ENCODE peak calls at places on chromosomes 7 and 10, in ten cellular contexts. One of them, this sample, is unnamed.

GRCh38 chr10:120455606-120456005 is 1.4 kb upstream of the PLPP4 start:
- DNase-seq in tibial nerve: no peak
- DNase-seq in smooth muscle cell of the brain vasculature: no peak
- DNase-seq in AG08396: no peak
- DNase-seq in CD4-positive, alpha-beta memory T cell: no peak
- DNase-seq in hypothalamus: no peak
- DNase-seq in cardiac muscle cell: no peak
- DNase-seq in NCI-H1092: no peak
- DNase-seq in activated T-cell treated with anti-CD3 and anti-CD28 coated beads for 1 hour: no peak
- DNase-seq in GM19239: no peak
- DNase-seq in this sample: no peak

GRCh38 chr10:132933308-132934042 is 8.9 kb downstream of the CFAP46 start:
- DNase-seq in tibial nerve: no peak
- DNase-seq in smooth muscle cell of the brain vasculature: no peak
- DNase-seq in AG08396: no peak
- DNase-seq in CD4-positive, alpha-beta memory T cell: no peak
- DNase-seq in hypothalamus: no peak
- DNase-seq in cardiac muscle cell: no peak
- DNase-seq in NCI-H1092: no peak
- DNase-seq in activated T-cell treated with anti-CD3 and anti-CD28 coated beads for 1 hour: no peak
- DNase-seq in GM19239: no peak
- DNase-seq in this sample: no peak

GRCh38 chr7:42232275-42232674 is 4.7 kb downstream of the GLI3 start:
- DNase-seq in tibial nerve: no peak
- DNase-seq in smooth muscle cell of the brain vasculature: no peak
- DNase-seq in AG08396: peak
- DNase-seq in CD4-positive, alpha-beta memory T cell: no peak
- DNase-seq in hypothalamus: no peak
- DNase-seq in cardiac muscle cell: peak
- DNase-seq in NCI-H1092: no peak
- DNase-seq in activated T-cell treated with anti-CD3 and anti-CD28 coated beads for 1 hour: no peak
- DNase-seq in GM19239: no peak
- DNase-seq in this sample: peak

GRCh38 chr7:2002561-2003450 is 229.9 kb downstream of the MAD1L1 start:
- DNase-seq in tibial nerve: no peak
- DNase-seq in smooth muscle cell of the brain vasculature: no peak
- DNase-seq in AG08396: no peak
- DNase-seq in CD4-positive, alpha-beta memory T cell: no peak
- DNase-seq in hypothalamus: no peak
- DNase-seq in cardiac muscle cell: no peak
- DNase-seq in NCI-H1092: no peak
- DNase-seq in activated T-cell treated with anti-CD3 and anti-CD28 coated beads for 1 hour: no peak
- DNase-seq in GM19239: no peak
- DNase-seq in this sample: no peak

GRCh38 chr7:77413861-77414424 is 2.2 kb downstream of the GSAP start:
- DNase-seq in tibial nerve: no peak
- DNase-seq in smooth muscle cell of the brain vasculature: no peak
- DNase-seq in AG08396: peak
- DNase-seq in CD4-positive, alpha-beta memory T cell: no peak
- DNase-seq in hypothalamus: no peak
- DNase-seq in cardiac muscle cell: peak
- DNase-seq in NCI-H1092: no peak
- DNase-seq in activated T-cell treated with anti-CD3 and anti-CD28 coated beads for 1 hour: no peak
- DNase-seq in GM19239: no peak
- DNase-seq in this sample: no peak

GRCh38 chr7:29075621-29076020 is 70.7 kb downstream of the CPVL start:
- DNase-seq in tibial nerve: no peak
- DNase-seq in smooth muscle cell of the brain vasculature: no peak
- DNase-seq in AG08396: no peak
- DNase-seq in CD4-positive, alpha-beta memory T cell: no peak
- DNase-seq in hypothalamus: no peak
- DNase-seq in cardiac muscle cell: no peak
- DNase-seq in NCI-H1092: no peak
- DNase-seq in activated T-cell treated with anti-CD3 and anti-CD28 coated beads for 1 hour: no peak
- DNase-seq in GM19239: no peak
- DNase-seq in this sample: no peak

GRCh38 chr10:97851341-97852001 is 1.8 kb downstream of the GOLGA7B start:
- DNase-seq in tibial nerve: no peak
- DNase-seq in smooth muscle cell of the brain vasculature: no peak
- DNase-seq in AG08396: no peak
- DNase-seq in CD4-positive, alpha-beta memory T cell: peak
- DNase-seq in hypothalamus: peak
- DNase-seq in cardiac muscle cell: no peak
- DNase-seq in NCI-H1092: no peak
- DNase-seq in activated T-cell treated with anti-CD3 and anti-CD28 coated beads for 1 hour: no peak
- DNase-seq in GM19239: no peak
- DNase-seq in this sample: no peak

GRCh38 chr10:21517134-21517982 is 8.1 kb downstream of the SKIDA1 start:
- DNase-seq in tibial nerve: no peak
- DNase-seq in smooth muscle cell of the brain vasculature: no peak
- DNase-seq in AG08396: peak
- DNase-seq in CD4-positive, alpha-beta memory T cell: peak
- DNase-seq in hypothalamus: peak
- DNase-seq in cardiac muscle cell: peak
- DNase-seq in NCI-H1092: no peak
- DNase-seq in activated T-cell treated with anti-CD3 and anti-CD28 coated beads for 1 hour: no peak
- DNase-seq in GM19239: no peak
- DNase-seq in this sample: peak

GRCh38 chr7:131104611-131105293 is 222.9 kb upstream of the MKLN1 start:
- DNase-seq in tibial nerve: no peak
- DNase-seq in smooth muscle cell of the brain vasculature: no peak
- DNase-seq in AG08396: no peak
- DNase-seq in CD4-positive, alpha-beta memory T cell: peak
- DNase-seq in hypothalamus: no peak
- DNase-seq in cardiac muscle cell: peak
- DNase-seq in NCI-H1092: no peak
- DNase-seq in activated T-cell treated with anti-CD3 and anti-CD28 coated beads for 1 hour: no peak
- DNase-seq in GM19239: no peak
- DNase-seq in this sample: no peak

GRCh38 chr10:8048281-8049008 is 6.0 kb upstream of the GATA3 start:
- DNase-seq in tibial nerve: no peak
- DNase-seq in smooth muscle cell of the brain vasculature: no peak
- DNase-seq in AG08396: no peak
- DNase-seq in CD4-positive, alpha-beta memory T cell: peak
- DNase-seq in hypothalamus: no peak
- DNase-seq in cardiac muscle cell: no peak
- DNase-seq in NCI-H1092: no peak
- DNase-seq in activated T-cell treated with anti-CD3 and anti-CD28 coated beads for 1 hour: no peak
- DNase-seq in GM19239: no peak
- DNase-seq in this sample: no peak

GRCh38 chr10:5014936-5015335 is 11.3 kb upstream of the AKR1C2 start:
- DNase-seq in tibial nerve: no peak
- DNase-seq in smooth muscle cell of the brain vasculature: no peak
- DNase-seq in AG08396: no peak
- DNase-seq in CD4-positive, alpha-beta memory T cell: no peak
- DNase-seq in hypothalamus: no peak
- DNase-seq in cardiac muscle cell: peak
- DNase-seq in NCI-H1092: no peak
- DNase-seq in activated T-cell treated with anti-CD3 and anti-CD28 coated beads for 1 hour: no peak
- DNase-seq in GM19239: no peak
- DNase-seq in this sample: no peak

GRCh38 chr7:128084896-128085608 is 53.8 kb upstream of the LRRC4 start:
- DNase-seq in tibial nerve: no peak
- DNase-seq in smooth muscle cell of the brain vasculature: no peak
- DNase-seq in AG08396: peak
- DNase-seq in CD4-positive, alpha-beta memory T cell: no peak
- DNase-seq in hypothalamus: no peak
- DNase-seq in cardiac muscle cell: peak
- DNase-seq in NCI-H1092: no peak
- DNase-seq in activated T-cell treated with anti-CD3 and anti-CD28 coated beads for 1 hour: no peak
- DNase-seq in GM19239: no peak
- DNase-seq in this sample: no peak

GRCh38 chr10:71302451-71302850 is 16.6 kb upstream of the SLC29A3 start:
- DNase-seq in tibial nerve: no peak
- DNase-seq in smooth muscle cell of the brain vasculature: no peak
- DNase-seq in AG08396: no peak
- DNase-seq in CD4-positive, alpha-beta memory T cell: no peak
- DNase-seq in hypothalamus: no peak
- DNase-seq in cardiac muscle cell: no peak
- DNase-seq in NCI-H1092: no peak
- DNase-seq in activated T-cell treated with anti-CD3 and anti-CD28 coated beads for 1 hour: no peak
- DNase-seq in GM19239: no peak
- DNase-seq in this sample: no peak

GRCh38 chr10:18010050-18010449 is 58.3 kb downstream of the SLC39A12 start:
- DNase-seq in tibial nerve: no peak
- DNase-seq in smooth muscle cell of the brain vasculature: no peak
- DNase-seq in AG08396: no peak
- DNase-seq in CD4-positive, alpha-beta memory T cell: no peak
- DNase-seq in hypothalamus: no peak
- DNase-seq in cardiac muscle cell: no peak
- DNase-seq in NCI-H1092: no peak
- DNase-seq in activated T-cell treated with anti-CD3 and anti-CD28 coated beads for 1 hour: no peak
- DNase-seq in GM19239: no peak
- DNase-seq in this sample: no peak

GRCh38 chr7:66664590-66665293 is 36.1 kb downstream of the KCTD7 start:
- DNase-seq in tibial nerve: no peak
- DNase-seq in smooth muscle cell of the brain vasculature: no peak
- DNase-seq in AG08396: no peak
- DNase-seq in CD4-positive, alpha-beta memory T cell: no peak
- DNase-seq in hypothalamus: no peak
- DNase-seq in cardiac muscle cell: no peak
- DNase-seq in NCI-H1092: no peak
- DNase-seq in activated T-cell treated with anti-CD3 and anti-CD28 coated beads for 1 hour: no peak
- DNase-seq in GM19239: no peak
- DNase-seq in this sample: no peak

GRCh38 chr7:31493714-31494181 is 20.1 kb upstream of the ITPRID1 start:
- DNase-seq in tibial nerve: no peak
- DNase-seq in smooth muscle cell of the brain vasculature: no peak
- DNase-seq in AG08396: no peak
- DNase-seq in CD4-positive, alpha-beta memory T cell: no peak
- DNase-seq in hypothalamus: no peak
- DNase-seq in cardiac muscle cell: peak
- DNase-seq in NCI-H1092: no peak
- DNase-seq in activated T-cell treated with anti-CD3 and anti-CD28 coated beads for 1 hour: no peak
- DNase-seq in GM19239: no peak
- DNase-seq in this sample: no peak

GRCh38 chr10:73768881-73769280 is 13.0 kb upstream of the CHCHD1 start:
- DNase-seq in tibial nerve: no peak
- DNase-seq in smooth muscle cell of the brain vasculature: no peak
- DNase-seq in AG08396: no peak
- DNase-seq in CD4-positive, alpha-beta memory T cell: peak
- DNase-seq in hypothalamus: no peak
- DNase-seq in cardiac muscle cell: no peak
- DNase-seq in NCI-H1092: no peak
- DNase-seq in activated T-cell treated with anti-CD3 and anti-CD28 coated beads for 1 hour: peak
- DNase-seq in GM19239: no peak
- DNase-seq in this sample: no peak

GRCh38 chr10:132685121-132685891 is 100.6 kb downstream of the NKX6-2 start:
- DNase-seq in tibial nerve: peak
- DNase-seq in smooth muscle cell of the brain vasculature: no peak
- DNase-seq in AG08396: peak
- DNase-seq in CD4-positive, alpha-beta memory T cell: no peak
- DNase-seq in hypothalamus: peak
- DNase-seq in cardiac muscle cell: peak
- DNase-seq in NCI-H1092: no peak
- DNase-seq in activated T-cell treated with anti-CD3 and anti-CD28 coated beads for 1 hour: no peak
- DNase-seq in GM19239: no peak
- DNase-seq in this sample: no peak

GRCh38 chr10:116270691-116271592 is 2.1 kb downstream of the GFRA1 start:
- DNase-seq in tibial nerve: peak
- DNase-seq in smooth muscle cell of the brain vasculature: no peak
- DNase-seq in AG08396: peak
- DNase-seq in CD4-positive, alpha-beta memory T cell: no peak
- DNase-seq in hypothalamus: no peak
- DNase-seq in cardiac muscle cell: no peak
- DNase-seq in NCI-H1092: no peak
- DNase-seq in activated T-cell treated with anti-CD3 and anti-CD28 coated beads for 1 hour: no peak
- DNase-seq in GM19239: no peak
- DNase-seq in this sample: no peak

GRCh38 chr7:80611779-80612178 is 26.7 kb upstream of the CD36 start:
- DNase-seq in tibial nerve: no peak
- DNase-seq in smooth muscle cell of the brain vasculature: peak
- DNase-seq in AG08396: peak
- DNase-seq in CD4-positive, alpha-beta memory T cell: no peak
- DNase-seq in hypothalamus: no peak
- DNase-seq in cardiac muscle cell: peak
- DNase-seq in NCI-H1092: peak
- DNase-seq in activated T-cell treated with anti-CD3 and anti-CD28 coated beads for 1 hour: no peak
- DNase-seq in GM19239: no peak
- DNase-seq in this sample: no peak

GRCh38 chr10:73814896-73815718 is 3.7 kb upstream of the NDST2 start:
- DNase-seq in tibial nerve: no peak
- DNase-seq in smooth muscle cell of the brain vasculature: no peak
- DNase-seq in AG08396: peak
- DNase-seq in CD4-positive, alpha-beta memory T cell: no peak
- DNase-seq in hypothalamus: no peak
- DNase-seq in cardiac muscle cell: no peak
- DNase-seq in NCI-H1092: no peak
- DNase-seq in activated T-cell treated with anti-CD3 and anti-CD28 coated beads for 1 hour: no peak
- DNase-seq in GM19239: no peak
- DNase-seq in this sample: no peak

GRCh38 chr7:130063036-130063435 is 7.3 kb upstream of the KLHDC10 start:
- DNase-seq in tibial nerve: no peak
- DNase-seq in smooth muscle cell of the brain vasculature: no peak
- DNase-seq in AG08396: no peak
- DNase-seq in CD4-positive, alpha-beta memory T cell: peak
- DNase-seq in hypothalamus: no peak
- DNase-seq in cardiac muscle cell: peak
- DNase-seq in NCI-H1092: peak
- DNase-seq in activated T-cell treated with anti-CD3 and anti-CD28 coated beads for 1 hour: peak
- DNase-seq in GM19239: no peak
- DNase-seq in this sample: no peak

GRCh38 chr10:5658871-5659618 is 7.3 kb downstream of the ASB13 start:
- DNase-seq in tibial nerve: no peak
- DNase-seq in smooth muscle cell of the brain vasculature: no peak
- DNase-seq in AG08396: no peak
- DNase-seq in CD4-positive, alpha-beta memory T cell: no peak
- DNase-seq in hypothalamus: no peak
- DNase-seq in cardiac muscle cell: no peak
- DNase-seq in NCI-H1092: no peak
- DNase-seq in activated T-cell treated with anti-CD3 and anti-CD28 coated beads for 1 hour: no peak
- DNase-seq in GM19239: no peak
- DNase-seq in this sample: peak

This sample was measured in lower leg skin.